ENCODE peak calls at places on chromosomes 16 and 17, in five cellular contexts. C is fibroblast of lung; Q is stimulated activated CD4-positive, alpha-beta T cell treated with anti-CD3 and anti-CD28 coated beads, Interleukin-12 subunit alpha, Interleukin-12 subunit beta, amount 100 ng/mL, for 24 hours; T is choroid plexus epithelial cell; U is activated CD4-positive, alpha-beta T cell treated with anti-CD3 and anti-CD28 coated beads for 48 hours. W is an unnamed sample.

GRCh38 chr16:3951861-3952332 is 71.4 kb upstream of the CREBBP start:
- DNase-seq in C (peak; percentile 43), Q (no peak), T (peak; percentile 70), U (no peak), W (no peak)

GRCh38 chr17:36628576-36628975 is 27.2 kb downstream of the MRM1 start:
- DNase-seq in C (no peak), Q (no peak), T (no peak), U (no peak), W (no peak)

GRCh38 chr17:19448341-19449268 is 37.6 kb downstream of the RNF112 start:
- DNase-seq in C (peak; percentile 98), Q (no peak), T (peak; percentile 98), U (no peak), W (no peak)

GRCh38 chr17:69254187-69254586 is 25.6 kb upstream of the ABCA10 start:
- DNase-seq in C (no peak), Q (no peak), T (peak; percentile 17), U (no peak), W (no peak)

GRCh38 chr16:19338335-19338734 is 52.8 kb downstream of the CLEC19A start:
- DNase-seq in C (no peak), Q (no peak), T (no peak), U (peak; percentile 2), W (no peak)

GRCh38 chr16:64900029-64900428 is 221.8 kb downstream of the CDH11 start:
- DNase-seq in C (no peak), Q (no peak), T (no peak), U (no peak), W (no peak)

GRCh38 chr17:77279448-77280303 is 138.9 kb downstream of the SEC14L1 start:
- DNase-seq in C (peak; percentile 86), Q (no peak), T (no peak), U (no peak), W (no peak)

GRCh38 chr17:74442670-74443515 is 11.0 kb downstream of the GPRC5C start:
- DNase-seq in C (no peak), Q (no peak), T (peak; percentile 16), U (peak; percentile 34), W (no peak)

GRCh38 chr16:78705694-78706093 is 606.2 kb downstream of the WWOX start:
- DNase-seq in C (peak; percentile 40), Q (no peak), T (peak; percentile 34), U (peak; percentile 15), W (no peak)

GRCh38 chr17:74814453-74814852 is 38.3 kb upstream of the NAT9 start:
- DNase-seq in C (no peak), Q (no peak), T (no peak), U (peak; percentile 9), W (no peak)

GRCh38 chr16:1299868-1300203 is 9.6 kb upstream of the UBE2I start:
- DNase-seq in C (no peak), Q (no peak), T (no peak), U (no peak), W (no peak)

GRCh38 chr16:59899940-59900339 is 1165.8 kb upstream of the GOT2 start:
- DNase-seq in C (no peak), Q (no peak), T (no peak), U (no peak), W (no peak)

GRCh38 chr17:40310882-40311391 is 2.0 kb downstream of the RARA start:
- DNase-seq in C (no peak), Q (no peak), T (no peak), U (no peak), W (no peak)

GRCh38 chr17:80371196-80371595 is 43.8 kb upstream of the ENDOV start:
- DNase-seq in C (no peak), Q (no peak), T (no peak), U (no peak), W (no peak)

GRCh38 chr16:67101683-67102082 is 8.1 kb upstream of the PHAF1 start:
- DNase-seq in C (peak; percentile 79), Q (no peak), T (no peak), U (peak; percentile 47), W (no peak)

GRCh38 chr17:79459846-79460245 is 151.0 kb downstream of the RBFOX3 start:
- DNase-seq in C (no peak), Q (no peak), T (no peak), U (no peak), W (no peak)

GRCh38 chr16:10624527-10624926 is 44.1 kb upstream of the EMP2 start:
- DNase-seq in C (no peak), Q (no peak), T (no peak), U (no peak), W (no peak)